ENCODE peak calls at places on chromosome 19, in five cellular contexts. C is activated naive CD8-positive, alpha-beta T cell treated with anti-CD3 and anti-CD28 coated beads for 36 hours; X is GM19239; H is HS-5; G is NCI-H1417. W is an unnamed sample.

GRCh38 chr19:51702103-51702753 is 9.1 kb downstream of the SPACA6 start:
- DNase-seq in C (peak), X (no peak), H (no peak), G (no peak), W (peak)

GRCh38 chr19:14114439-14114838 is 3.1 kb downstream of the PRKACA start:
- DNase-seq in C (no peak), X (no peak), H (no peak), G (no peak), W (no peak)

GRCh38 chr19:38277549-38277948 is 13.2 kb downstream of the SPINT2 start:
- DNase-seq in C (no peak), X (no peak), H (no peak), G (no peak), W (no peak)

GRCh38 chr19:49338691-49339363 is 3.6 kb downstream of the CD37 start:
- DNase-seq in C (peak), X (no peak), H (no peak), G (no peak), W (peak)

GRCh38 chr19:8451885-8452284 is 7.1 kb downstream of the HNRNPM start:
- DNase-seq in C (no peak), X (no peak), H (peak), G (peak), W (no peak)

GRCh38 chr19:40317338-40317737 is 30.9 kb downstream of the C19orf47 start:
- DNase-seq in C (no peak), X (no peak), H (no peak), G (no peak), W (no peak)

GRCh38 chr19:46515879-46516350 is 20.2 kb upstream of the PNMA8B start:
- DNase-seq in C (peak), X (no peak), H (no peak), G (peak), W (no peak)

GRCh38 chr19:50759886-50760285 is 10.4 kb upstream of the GPR32 start:
- DNase-seq in C (no peak), X (no peak), H (no peak), G (peak), W (no peak)

GRCh38 chr19:10568444-10568825 is 344 bp downstream of the CDKN2D start:
- DNase-seq in C (peak), X (no peak), H (no peak), G (no peak), W (peak)

GRCh38 chr19:10808937-10809655 is 26.9 kb downstream of the TMED1 start:
- DNase-seq in C (peak), X (no peak), H (no peak), G (peak), W (peak)

GRCh38 chr19:43469160-43469480 is 3.7 kb upstream of the LYPD3 start:
- DNase-seq in C (no peak), X (no peak), H (no peak), G (no peak), W (no peak)

GRCh38 chr19:15922021-15922420 is 12.3 kb downstream of the CYP4F11 start:
- DNase-seq in C (no peak), X (no peak), H (no peak), G (no peak), W (no peak)

GRCh38 chr19:17205237-17206140 is 9.7 kb upstream of the USE1 start:
- DNase-seq in C (peak), X (peak), H (no peak), G (peak), W (peak)

GRCh38 chr19:39145180-39145953 is 19.8 kb downstream of the PAK4 start:
- DNase-seq in C (no peak), X (no peak), H (no peak), G (no peak), W (no peak)